ENCODE peak calls at places on chromosomes 13 and 19, in five cellular contexts. Q is NCI-H1694 treated with DMSO at 0.1 percent for 48 hours, H is GM23338, A is NCI-H2081, L is GM10248. Y is an unnamed sample.

GRCh38 chr19:10817291-10818038 is 18.5 kb downstream of the TMED1 start:
- DNase-seq in Q (no peak), H (peak; percentile 24), A (no peak), L (no peak), Y (no peak)

GRCh38 chr19:31118292-31118925 is 230.8 kb downstream of the TSHZ3 start:
- DNase-seq in Q (no peak), H (peak; percentile 23), A (no peak), L (no peak), Y (no peak)

GRCh38 chr13:79986890-79987289 is 354.0 kb downstream of the SPRY2 start:
- DNase-seq in Q (no peak), H (no peak), A (no peak), L (no peak), Y (no peak)

GRCh38 chr19:42532881-42533280 is 4.6 kb upstream of the CEACAM1 start:
- DNase-seq in Q (no peak), H (no peak), A (no peak), L (no peak), Y (no peak)

GRCh38 chr19:19040417-19040816 is 7.0 kb downstream of the ARMC6 start:
- DNase-seq in Q (no peak), H (no peak), A (no peak), L (no peak), Y (no peak)

GRCh38 chr13:99749627-99750026 is 221.9 kb downstream of the ZIC5 start:
- DNase-seq in Q (no peak), H (peak; percentile 70), A (no peak), L (no peak), Y (no peak)

GRCh38 chr13:100951031-100951430 is 276.4 kb upstream of the TMTC4 start:
- DNase-seq in Q (no peak), H (no peak), A (no peak), L (no peak), Y (peak; percentile 67)

GRCh38 chr19:2811221-2811722 is 8.4 kb upstream of the ZNF554 start:
- DNase-seq in Q (no peak), H (no peak), A (no peak), L (no peak), Y (no peak)

GRCh38 chr19:3644351-3645066 is 17.9 kb upstream of the CACTIN start:
- DNase-seq in Q (peak; percentile 31), H (no peak), A (no peak), L (no peak), Y (peak; percentile 19)

GRCh38 chr13:99103536-99103935 is 97.1 kb upstream of the UBAC2 start:
- DNase-seq in Q (no peak), H (peak; percentile 27), A (peak; percentile 1), L (no peak), Y (peak; percentile 92)

GRCh38 chr19:4594199-4594598 is 34.7 kb upstream of the SEMA6B start:
- DNase-seq in Q (no peak), H (no peak), A (no peak), L (no peak), Y (no peak)

GRCh38 chr19:40603719-40604646 is 2.8 kb downstream of the LTBP4 start:
- DNase-seq in Q (peak; percentile 92), H (peak; percentile 100), A (peak; percentile 93), L (peak; percentile 94), Y (peak; percentile 99)

GRCh38 chr13:109427148-109427547 is 359.2 kb downstream of the IRS2 start:
- DNase-seq in Q (no peak), H (no peak), A (no peak), L (no peak), Y (no peak)

GRCh38 chr19:2612619-2613249 is 89.8 kb downstream of the GNG7 start:
- DNase-seq in Q (no peak), H (peak; percentile 52), A (no peak), L (no peak), Y (no peak)

GRCh38 chr19:7744199-7744786 is 3.0 kb downstream of the CD209 start:
- DNase-seq in Q (no peak), H (no peak), A (no peak), L (no peak), Y (no peak)

GRCh38 chr19:9597027-9597426 is 12.7 kb upstream of the ZNF121 start:
- DNase-seq in Q (no peak), H (no peak), A (no peak), L (no peak), Y (no peak)

GRCh38 chr19:49447485-49448431 is 3.9 kb downstream of the PIH1D1 start:
- DNase-seq in Q (no peak), H (peak; percentile 97), A (no peak), L (no peak), Y (no peak)

GRCh38 chr19:50602496-50602895 is 34.3 kb upstream of the LRRC4B start:
- DNase-seq in Q (no peak), H (no peak), A (no peak), L (no peak), Y (no peak)

GRCh38 chr13:108377646-108378206 is 108.2 kb downstream of the TNFSF13B start:
- DNase-seq in Q (no peak), H (no peak), A (no peak), L (no peak), Y (no peak)

GRCh38 chr13:31351376-31351775 is 151.6 kb downstream of the B3GLCT start:
- DNase-seq in Q (no peak), H (no peak), A (no peak), L (no peak), Y (no peak)

GRCh38 chr13:100040196-100040595 is 48.7 kb upstream of the PCCA start:
- DNase-seq in Q (no peak), H (no peak), A (peak; percentile 34), L (no peak), Y (no peak)

GRCh38 chr19:49391581-49392399 is 3.7 kb downstream of the KASH5 start:
- DNase-seq in Q (peak; percentile 69), H (peak; percentile 91), A (peak; percentile 76), L (peak; percentile 88), Y (peak; percentile 90)

GRCh38 chr13:38941353-38941945 is 49.2 kb downstream of the STOML3 start:
- DNase-seq in Q (no peak), H (no peak), A (no peak), L (no peak), Y (no peak)

GRCh38 chr13:29594310-29594709 is 1.2 kb downstream of the SLC7A1 start:
- DNase-seq in Q (peak; percentile 17), H (peak; percentile 51), A (peak; percentile 17), L (peak; percentile 57), Y (peak; percentile 53)